ENCODE peak calls at places on chromosomes 3 and 15, in six cellular contexts. U, W, A, Z, P and E are unnamed samples.

GRCh38 chr15:33022629-33023028 is 171.9 kb downstream of the FMN1 start:
- DNase-seq in U (peak), W (no peak), A (peak), Z (peak), P (peak), E (no peak)

GRCh38 chr3:128351476-128352085 is 115.1 kb downstream of the DNAJB8 start:
- DNase-seq in U (no peak), W (no peak), A (no peak), Z (no peak), P (no peak), E (no peak)

GRCh38 chr15:100986158-100986896 is 67.2 kb downstream of the LRRK1 start:
- DNase-seq in U (no peak), W (no peak), A (no peak), Z (no peak), P (no peak), E (no peak)

GRCh38 chr3:195511136-195511535 is 32.0 kb downstream of the PPP1R2 start:
- DNase-seq in U (no peak), W (no peak), A (no peak), Z (no peak), P (no peak), E (no peak)

GRCh38 chr3:126316515-126316939 is 40.7 kb downstream of the KLF15 start:
- DNase-seq in U (no peak), W (no peak), A (no peak), Z (no peak), P (no peak), E (no peak)

GRCh38 chr15:58346361-58346760 is 85.4 kb upstream of the LIPC start:
- DNase-seq in U (no peak), W (no peak), A (no peak), Z (no peak), P (peak), E (no peak)

GRCh38 chr3:129829640-129830039 is 63.9 kb downstream of the TMCC1 start:
- DNase-seq in U (peak), W (peak), A (peak), Z (no peak), P (peak), E (no peak)

GRCh38 chr15:25056484-25057429 is 102.0 kb downstream of the SNRPN start:
- DNase-seq in U (no peak), W (no peak), A (no peak), Z (no peak), P (no peak), E (no peak)

GRCh38 chr3:49170744-49171118 is 667 bp upstream of the KLHDC8B start:
- DNase-seq in U (no peak), W (no peak), A (no peak), Z (no peak), P (no peak), E (no peak)

GRCh38 chr15:99344639-99345038 is 93.4 kb downstream of the LRRC28 start:
- DNase-seq in U (no peak), W (peak), A (no peak), Z (no peak), P (no peak), E (no peak)

GRCh38 chr3:139797724-139798343 is 120.1 kb upstream of the NMNAT3 start:
- DNase-seq in U (peak), W (peak), A (peak), Z (peak), P (peak), E (no peak)

GRCh38 chr15:41698779-41699178 is 38.6 kb downstream of the MGA start:
- DNase-seq in U (peak), W (no peak), A (peak), Z (no peak), P (peak), E (no peak)

GRCh38 chr15:64791401-64791800 is 16.0 kb upstream of the RBPMS2 start:
- DNase-seq in U (no peak), W (no peak), A (no peak), Z (no peak), P (no peak), E (no peak)

GRCh38 chr3:39808467-39809180 is 785 bp upstream of the MYRIP start:
- DNase-seq in U (no peak), W (no peak), A (no peak), Z (peak), P (peak), E (peak)

GRCh38 chr3:78353231-78353630 is 1313.3 kb downstream of the ROBO2 start:
- DNase-seq in U (no peak), W (no peak), A (no peak), Z (no peak), P (no peak), E (no peak)

GRCh38 chr3:150737874-150738679 is 24.9 kb downstream of the SIAH2 start:
- DNase-seq in U (no peak), W (peak), A (peak), Z (no peak), P (peak), E (no peak)

GRCh38 chr3:129723558-129724324 is 117.3 kb upstream of the PLXND1 start:
- DNase-seq in U (peak), W (no peak), A (peak), Z (no peak), P (peak), E (peak)

GRCh38 chr3:132211896-132212295 is 105.3 kb upstream of the ACP3 start:
- DNase-seq in U (no peak), W (no peak), A (no peak), Z (no peak), P (peak), E (no peak)

GRCh38 chr15:26013946-26014345 is 150.8 kb upstream of the ATP10A start:
- DNase-seq in U (no peak), W (no peak), A (no peak), Z (no peak), P (no peak), E (no peak)

GRCh38 chr3:126851382-126851781 is 131.5 kb upstream of the PLXNA1 start:
- DNase-seq in U (no peak), W (no peak), A (no peak), Z (no peak), P (no peak), E (peak)

GRCh38 chr3:185843126-185843525 is 18.3 kb upstream of the IGF2BP2 start:
- DNase-seq in U (no peak), W (no peak), A (no peak), Z (no peak), P (peak), E (no peak)
- H3K4me3 ChIP-seq in U (no peak), W (no peak), A (no peak), Z (no peak), P (no peak), E (no peak)

GRCh38 chr3:9866639-9867038 is 13.4 kb downstream of the CIDEC start:
- DNase-seq in U (no peak), W (no peak), A (no peak), Z (no peak), P (peak), E (no peak)

GRCh38 chr3:9861201-9861600 is 17.4 kb upstream of the RPUSD3 start:
- DNase-seq in U (no peak), W (no peak), A (no peak), Z (no peak), P (no peak), E (no peak)

GRCh38 chr3:9861626-9862130 is 17.9 kb upstream of the RPUSD3 start:
- DNase-seq in U (no peak), W (no peak), A (no peak), Z (no peak), P (no peak), E (no peak)

GRCh38 chr3:9859530-9860025 is 15.8 kb upstream of the RPUSD3 start:
- DNase-seq in U (no peak), W (no peak), A (no peak), Z (no peak), P (no peak), E (no peak)

GRCh38 chr3:9862391-9863235 is 17.4 kb downstream of the CIDEC start:
- DNase-seq in U (peak), W (no peak), A (no peak), Z (peak), P (no peak), E (peak)
- H3K4me3 ChIP-seq in U (no peak), W (no peak), A (no peak), Z (peak), P (no peak), E (peak)

GRCh38 chr15:31358957-31359721 is 32.5 kb downstream of the KLF13 start:
- DNase-seq in U (no peak), W (no peak), A (no peak), Z (no peak), P (peak), E (no peak)
- H3K4me3 ChIP-seq in U (no peak), W (no peak), A (no peak), Z (no peak), P (no peak), E (no peak)

DNA sequence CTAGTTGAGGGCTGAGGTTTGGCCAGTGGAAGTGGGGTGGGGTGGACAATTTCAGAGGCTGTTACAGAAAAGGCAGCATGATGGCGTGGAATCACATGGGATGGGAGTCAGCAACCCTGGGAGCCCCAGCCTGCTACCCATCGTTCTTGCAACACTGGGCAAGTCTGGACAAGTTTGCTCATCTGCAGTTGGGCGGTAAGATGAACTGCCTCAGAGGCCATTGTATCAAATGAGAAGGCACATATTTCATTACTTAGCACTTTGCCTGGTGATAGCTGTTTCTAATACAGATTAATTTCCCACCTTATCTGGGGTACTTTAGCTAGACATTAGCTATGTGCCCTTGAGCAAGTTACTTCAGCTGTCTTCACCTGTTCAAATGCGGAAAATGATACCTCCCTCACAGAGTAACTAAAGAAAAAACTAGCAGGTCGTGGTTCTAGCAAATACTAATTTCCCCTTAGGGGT is 248.9 kb downstream of the THSD4 start:
- DNase-seq in U (no peak), W (no peak), A (no peak), Z (no peak), P (peak), E (no peak)
- H3K4me3 ChIP-seq in U (no peak), W (no peak), A (no peak), Z (no peak), P (no peak), E (no peak)